ENCODE peak calls at places on chromosomes 13 and 19, in four cellular contexts. O is activated CD4-positive, alpha-beta T cell treated with anti-CD3 and anti-CD28 coated beads for 4 hours; Q is gastrocnemius medialis; F is PC-3. N is an unnamed sample.

GRCh38 chr13:98083936-98084335 is 59.0 kb upstream of the FARP1 start:
- DNase-seq in O (no peak), Q (no peak), F (no peak), N (no peak)

GRCh38 chr13:39016789-39017188 is 21.1 kb downstream of the PROSER1 start:
- DNase-seq in O (no peak), Q (no peak), F (peak), N (no peak)

GRCh38 chr19:344625-345319 is at the start of gene MIER2:
- DNase-seq in O (peak), Q (peak), F (peak), N (peak)

GRCh38 chr19:46717034-46717715 is at the start of gene PRKD2:
- DNase-seq in O (peak), Q (peak), F (peak), N (peak)

GRCh38 chr13:110644892-110645521 is 29.7 kb downstream of the NAXD start:
- DNase-seq in O (peak), Q (peak), F (peak), N (peak)

GRCh38 chr19:2492870-2493269 is 16.9 kb downstream of the GADD45B start:
- DNase-seq in O (no peak), Q (no peak), F (no peak), N (no peak)

GRCh38 chr19:1814833-1815604 is 2.9 kb upstream of the ATP8B3 start:
- DNase-seq in O (no peak), Q (no peak), F (no peak), N (no peak)

GRCh38 chr13:111622051-111622531 is 301.6 kb downstream of the TEX29 start:
- DNase-seq in O (no peak), Q (no peak), F (no peak), N (no peak)

GRCh38 chr13:45454204-45454603 is 10.5 kb upstream of the COG3 start:
- DNase-seq in O (no peak), Q (no peak), F (no peak), N (no peak)

GRCh38 chr13:50788551-50788950 is 54.9 kb downstream of the DLEU7 start:
- DNase-seq in O (no peak), Q (no peak), F (no peak), N (no peak)

GRCh38 chr13:33554919-33555791 is 262.8 kb upstream of the RFC3 start:
- DNase-seq in O (no peak), Q (no peak), F (peak), N (no peak)

GRCh38 chr13:102729560-102730275 is 34.9 kb upstream of the METTL21C start:
- DNase-seq in O (no peak), Q (no peak), F (peak), N (no peak)

GRCh38 chr19:1355258-1355973 is 28.3 kb upstream of the NDUFS7 start:
- DNase-seq in O (no peak), Q (no peak), F (peak), N (no peak)

GRCh38 chr19:16661480-16662034 is 618 bp downstream of the TMEM38A start:
- DNase-seq in O (no peak), Q (peak), F (no peak), N (no peak)

N was measured in stimulated activated CD4-positive, alpha-beta T cell treated with anti-CD3 and anti-CD28 coated beads, Interleukin-4, amount 100 ng/mL, for 24 hours.